ENCODE peak calls at places on chromosomes 4 and X, in five cellular contexts. P is IMR-90, H is fibroblast of mammary gland, A is WERI-Rb-1, D is dorsolateral prefrontal cortex. B is an unnamed sample.

GRCh38 chrX:66203114-66203513 is 39.1 kb downstream of the HEPH start:
- DNase-seq in A (no peak), P (no peak), H (no peak), D (no peak), B (no peak)

GRCh38 chr4:189090174-189090814 is 850.4 kb upstream of the FRG1 start:
- DNase-seq in P (peak; percentile 45), D (no peak), H (peak; percentile 28), A (no peak), B (no peak)

GRCh38 chrX:13658602-13659001 is 5.7 kb downstream of the TCEANC start:
- DNase-seq in P (peak; percentile 73), D (no peak), A (no peak), H (peak; percentile 73), B (no peak)

GRCh38 chr4:13347517-13348125 is 136.5 kb downstream of the RAB28 start:
- DNase-seq in D (no peak), A (no peak), P (peak; percentile 68), H (no peak), B (no peak)

GRCh38 chr4:78644744-78645330 is 93.3 kb downstream of the ANXA3 start:
- DNase-seq in D (peak; percentile 33), P (peak; percentile 86), H (peak; percentile 90), A (peak; percentile 50), B (no peak)

GRCh38 chrX:129761596-129761995 is 18.2 kb upstream of the SASH3 start:
- DNase-seq in A (no peak), H (no peak), D (no peak), P (no peak), B (no peak)

GRCh38 chr4:72468904-72469502 is 100.0 kb downstream of the ADAMTS3 start:
- DNase-seq in A (no peak), D (no peak), P (peak; percentile 20), H (peak; percentile 51), B (no peak)

GRCh38 chr4:86452323-86452995 is 92.6 kb upstream of the MAPK10 start:
- DNase-seq in A (no peak), H (peak; percentile 46), D (no peak), P (peak; percentile 38), B (no peak)

GRCh38 chr4:5133201-5133600 is 81.9 kb downstream of the STK32B start:
- DNase-seq in P (no peak), A (no peak), D (no peak), H (no peak), B (no peak)

GRCh38 chr4:31580843-31581242 is 860.7 kb downstream of the PCDH7 start:
- DNase-seq in P (no peak), D (no peak), H (no peak), A (no peak), B (no peak)

GRCh38 chr4:910366-911091 is 21.6 kb downstream of the GAK start:
- DNase-seq in P (no peak), A (no peak), H (no peak), D (no peak), B (no peak)

GRCh38 chrX:155094468-155095061 is 23.3 kb downstream of the BRCC3 start:
- DNase-seq in A (peak; percentile 33), H (peak; percentile 45), P (peak; percentile 21), D (no peak), B (no peak)

GRCh38 chr4:7650606-7651400 is 216.1 kb upstream of the PSAPL1 start:
- DNase-seq in D (no peak), P (no peak), A (peak; percentile 75), H (peak; percentile 74), B (no peak)

GRCh38 chr4:112521123-112522116 is 5.4 kb upstream of the NEUROG2 start:
- DNase-seq in H (no peak), A (peak; percentile 47), P (no peak), D (no peak), B (no peak)

GRCh38 chr4:41712413-41712812 is 36.1 kb downstream of the PHOX2B start:
- DNase-seq in H (no peak), A (no peak), P (no peak), D (no peak), B (no peak)

GRCh38 chrX:9611436-9612145 is 146.7 kb downstream of the TBL1X start:
- DNase-seq in A (peak; percentile 14), D (no peak), P (no peak), H (peak; percentile 38), B (no peak)

GRCh38 chrX:68424719-68425118 is 8.6 kb downstream of the OPHN1 start:
- DNase-seq in H (no peak), A (no peak), P (no peak), D (no peak), B (no peak)

GRCh38 chr4:175850240-175850639 is 38.2 kb upstream of the GPM6A start:
- DNase-seq in P (no peak), A (no peak), H (no peak), D (no peak), B (no peak)

GRCh38 chr4:129233691-129234090 is 137.7 kb downstream of the C4orf33 start:
- DNase-seq in P (no peak), A (no peak), H (no peak), D (no peak), B (no peak)

GRCh38 chrX:50723006-50723405 is 91.0 kb downstream of the SHROOM4 start:
- DNase-seq in P (no peak), A (no peak), D (no peak), H (no peak), B (no peak)

GRCh38 chr4:16026155-16026761 is 57.6 kb downstream of the PROM1 start:
- DNase-seq in P (peak; percentile 61), D (no peak), A (no peak), H (peak; percentile 69), B (no peak)

GRCh38 chrX:102085706-102086105 is 39.8 kb upstream of the TCEAL2 start:
- DNase-seq in P (no peak), A (no peak), D (no peak), H (no peak), B (no peak)

GRCh38 chrX:15956684-15957083 is 102.1 kb upstream of the AP1S2 start:
- DNase-seq in P (no peak), A (peak; percentile 30), H (peak; percentile 15), D (no peak), B (no peak)

GRCh38 chr4:6472008-6472386 is 417 bp downstream of the PPP2R2C start:
- DNase-seq in H (no peak), P (no peak), D (no peak), A (no peak), B (peak; percentile 36)

GRCh38 chr4:162229670-162230069 is 65.9 kb upstream of the FSTL5 start:
- DNase-seq in P (no peak), H (no peak), A (no peak), D (no peak), B (no peak)

GRCh38 chr4:88573995-88574394 is 18.3 kb upstream of the HERC3 start:
- DNase-seq in H (peak; percentile 34), P (peak; percentile 42), D (no peak), A (no peak), B (no peak)

GRCh38 chrX:48474127-48474526 is 1.9 kb upstream of the FTSJ1 start:
- DNase-seq in A (peak; percentile 52), D (no peak), H (peak; percentile 43), P (no peak), B (no peak)

GRCh38 chr4:92952426-92952825 is 648.7 kb downstream of the GRID2 start:
- DNase-seq in H (no peak), D (no peak), P (no peak), A (no peak), B (no peak)
- TF ChIP-seq CTCF in H (no peak), D (no peak), P (no peak), A (no peak), B (no peak)

DNA sequence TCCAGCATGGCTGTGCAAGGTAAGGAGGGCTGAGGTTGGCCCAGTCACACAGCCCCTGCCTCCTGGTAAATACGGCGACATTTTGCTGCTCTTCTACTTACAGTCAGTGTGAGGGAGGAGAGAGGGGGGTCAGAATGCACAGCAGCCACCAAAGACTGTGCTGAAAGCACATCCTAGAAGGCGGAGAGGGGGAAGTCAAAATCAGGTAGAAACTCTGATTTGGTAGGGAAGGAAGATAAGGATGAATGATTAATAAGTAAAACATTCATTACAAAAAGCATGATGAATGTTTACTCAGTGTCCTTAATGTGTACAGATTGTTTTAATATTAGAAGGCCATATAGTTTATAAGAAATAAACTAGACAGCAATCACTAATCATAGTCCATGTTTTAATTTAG is 57.5 kb downstream of the ADD1 start:
- DNase-seq in D (no peak), H (no peak), P (no peak), A (no peak), B (no peak)
- TF ChIP-seq CTCF in D (no peak), H (no peak), P (no peak), A (no peak), B (no peak)

DNA sequence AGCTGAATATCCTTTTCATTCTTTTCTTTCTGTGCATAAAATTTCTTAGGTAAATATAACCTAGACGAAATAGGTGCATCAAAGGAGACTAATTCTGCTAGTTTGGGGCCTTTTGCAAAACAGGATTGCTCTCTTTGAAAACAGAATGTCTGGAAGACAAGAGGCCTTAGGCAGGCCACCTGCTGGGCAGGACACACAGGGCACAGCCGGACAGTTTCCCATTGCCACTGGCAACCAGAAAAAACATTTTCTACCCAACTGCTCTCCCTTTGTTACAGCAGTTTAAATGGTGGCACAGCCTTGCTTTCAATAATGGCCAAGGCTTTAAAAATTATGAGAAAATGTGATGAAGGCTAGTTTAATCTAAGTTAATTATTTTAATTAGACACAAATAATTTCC is 600.5 kb downstream of the SPRY1 start:
- DNase-seq in D (no peak), H (no peak), A (no peak), P (no peak), B (no peak)
- TF ChIP-seq CTCF in D (no peak), H (no peak), A (peak; percentile 19), P (no peak), B (no peak)

GRCh38 chr4:183444149-183444952 is at the start of gene CDKN2AIP:
- DNase-seq in A (peak; percentile 97), H (peak; percentile 90), P (peak; percentile 90), D (peak; percentile 84), B (peak; percentile 95)

GRCh38 chr4:183443609-183444148 is 757 bp upstream of the CDKN2AIP start:
- DNase-seq in H (no peak), P (peak; percentile 52), A (peak; percentile 82), D (peak; percentile 33), B (no peak)

GRCh38 chr4:183448436-183448835 is 4.0 kb downstream of the CDKN2AIP start:
- DNase-seq in P (no peak), A (no peak), H (peak; percentile 11), D (no peak), B (no peak)

GRCh38 chr4:183447646-183448045 is 3.2 kb downstream of the CDKN2AIP start:
- DNase-seq in A (no peak), D (no peak), P (no peak), H (no peak), B (no peak)

DNA sequence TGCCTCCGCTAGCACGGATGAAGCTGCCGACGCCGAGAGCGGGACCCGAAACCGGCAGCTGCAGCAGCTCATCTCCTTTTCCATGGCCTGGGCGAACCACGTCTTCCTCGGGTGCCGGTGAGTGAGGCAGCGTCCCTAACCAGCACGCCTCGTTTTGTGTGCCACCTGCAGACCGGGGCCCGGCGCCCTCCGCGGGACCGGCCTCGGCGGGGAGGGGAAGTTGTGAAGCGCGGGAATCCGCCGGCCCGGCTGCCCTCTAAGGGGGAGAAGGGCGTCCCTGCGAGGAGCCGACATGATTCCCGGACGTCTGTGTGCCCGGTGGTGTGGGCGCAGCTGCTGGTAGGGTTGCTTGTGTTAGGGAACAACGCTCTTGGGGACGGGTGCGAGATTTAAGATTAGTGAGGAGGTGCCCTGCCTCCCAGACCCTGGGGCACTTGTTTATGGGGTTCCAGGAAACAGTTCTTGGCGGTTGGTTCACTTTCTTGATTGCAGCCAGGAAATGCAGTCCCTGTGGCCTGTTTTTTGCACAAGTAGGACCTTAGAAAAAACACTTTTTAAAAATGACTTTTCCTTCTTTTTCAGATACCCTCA is 612 bp downstream of the CDKN2AIP start:
- DNase-seq in H (peak; percentile 7), A (peak; percentile 61), D (no peak), P (no peak), B (no peak)
- TF ChIP-seq CTCF in H (no peak), A (no peak), D (no peak), P (no peak), B (no peak)